ENCODE peak calls at places on chromosomes 5 and 9, in five cellular contexts. P is naive B cell; J is bronchial epithelial cell; N is stimulated activated CD8-positive, alpha-beta memory T cell treated with anti-CD3 and anti-CD28 coated beads, Interleukin-15, amount 100 ng/mL, for 1 hour; K is KG1. Q is an unnamed sample.

GRCh38 chr9:133449760-133450159 is 10.0 kb upstream of the CACFD1 start:
- DNase-seq in J (peak), K (no peak), N (no peak), P (no peak), Q (no peak)

GRCh38 chr5:43802119-43802518 is 199.1 kb downstream of the NNT start:
- DNase-seq in J (peak), N (no peak), K (no peak), P (no peak), Q (no peak)

GRCh38 chr9:121634800-121635261 is 16.6 kb upstream of the DAB2IP start:
- DNase-seq in J (no peak), K (no peak), N (no peak), P (no peak), Q (no peak)

GRCh38 chr5:5418764-5419163 is 3.7 kb upstream of the ICE1 start:
- DNase-seq in P (no peak), K (no peak), N (no peak), J (no peak), Q (no peak)

GRCh38 chr5:111733571-111733970 is 23.4 kb downstream of the NREP start:
- DNase-seq in P (no peak), K (no peak), N (no peak), J (no peak), Q (no peak)

GRCh38 chr9:124423591-124423990 is 8.3 kb upstream of the PSMB7 start:
- DNase-seq in J (no peak), P (no peak), K (no peak), N (no peak), Q (no peak)

GRCh38 chr9:131959056-131959455 is 120.6 kb downstream of the MED27 start:
- DNase-seq in P (no peak), N (no peak), K (no peak), J (no peak), Q (no peak)

GRCh38 chr5:66312291-66312690 is 168.2 kb downstream of the SREK1 start:
- DNase-seq in N (no peak), J (no peak), P (no peak), K (no peak), Q (no peak)

GRCh38 chr5:171927345-171927941 is 79.0 kb downstream of the FBXW11 start:
- DNase-seq in P (no peak), J (no peak), N (no peak), K (no peak), Q (no peak)

GRCh38 chr9:18890372-18890771 is 142.6 kb downstream of the SAXO1 start:
- DNase-seq in J (peak), P (no peak), N (no peak), K (no peak), Q (no peak)

GRCh38 chr9:21871256-21871975 is 69.0 kb downstream of the MTAP start:
- DNase-seq in P (no peak), J (peak), K (no peak), N (no peak), Q (no peak)

GRCh38 chr9:98888794-98889495 is 54.8 kb upstream of the COL15A1 start:
- DNase-seq in K (no peak), N (no peak), P (no peak), J (no peak), Q (no peak)

GRCh38 chr9:136606687-136607333 is 55.9 kb upstream of the EGFL7 start:
- DNase-seq in P (no peak), N (no peak), J (peak), K (no peak), Q (no peak)

GRCh38 chr5:7894860-7895259 is 25.9 kb downstream of the MTRR start:
- DNase-seq in P (no peak), K (no peak), J (no peak), N (no peak), Q (no peak)

GRCh38 chr5:32001284-32001683 is 172.8 kb downstream of the GOLPH3 start:
- DNase-seq in P (no peak), J (no peak), N (no peak), K (no peak), Q (no peak)

GRCh38 chr9:130902204-130903185 is 5.9 kb upstream of the QRFP start:
- DNase-seq in P (no peak), J (no peak), K (no peak), N (no peak), Q (no peak)

GRCh38 chr5:180553530-180553929 is 37.8 kb downstream of the SCGB3A1 start:
- DNase-seq in P (no peak), J (no peak), K (no peak), N (no peak), Q (no peak)

GRCh38 chr5:68159251-68159951 is 56.2 kb upstream of the PIK3R1 start:
- DNase-seq in J (no peak), K (no peak), N (no peak), P (no peak), Q (no peak)

GRCh38 chr9:91572044-91572443 is 148.4 kb upstream of the NFIL3 start:
- DNase-seq in P (no peak), K (no peak), N (no peak), J (peak), Q (no peak)

GRCh38 chr5:91200692-91201091 is 182.4 kb downstream of the ARRDC3 start:
- DNase-seq in P (no peak), N (no peak), J (no peak), K (no peak), Q (no peak)

GRCh38 chr9:36997414-36997813 is 36.7 kb downstream of the PAX5 start:
- DNase-seq in N (no peak), P (no peak), J (peak), K (no peak), Q (no peak)

GRCh38 chr9:124299519-124300090 is 41.9 kb downstream of the NEK6 start:
- DNase-seq in P (no peak), J (peak), N (no peak), K (no peak), Q (no peak)

GRCh38 chr5:173180331-173180730 is 36.0 kb downstream of the BNIP1 start:
- DNase-seq in P (no peak), N (no peak), J (no peak), K (no peak), Q (no peak)

GRCh38 chr9:117763314-117763713 is 59.1 kb downstream of the TLR4 start:
- DNase-seq in K (no peak), N (no peak), P (no peak), J (peak), Q (no peak)

GRCh38 chr5:172529896-172530295 is 75.6 kb upstream of the SH3PXD2B start:
- DNase-seq in P (no peak), N (no peak), J (no peak), K (no peak), Q (no peak)